ENCODE peak calls at places on chromosomes 16 and 17, in eight cellular contexts. One of them, this sample, is unnamed.

GRCh38 chr16:2361129-2361528 is 20.6 kb upstream of the ABCA3 start:
- DNase-seq in H54: no peak
- DNase-seq in T-cell: no peak
- DNase-seq in progenitor cell of endocrine pancreas: no peak
- DNase-seq in DMS79: no peak
- DNase-seq in stimulated activated naive B cell treated with anti-CD40 and anti-IgM and Interleukin-4, amounts not matched to agents 10 μg/mL and 1 μg/mL and 100 μg/mL, for 72 hours: no peak
- DNase-seq in HCEC 1CT: no peak
- DNase-seq in Daoy: no peak
- DNase-seq in this sample: no peak

GRCh38 chr16:14088155-14088753 is 17.1 kb downstream of the MRTFB start:
- DNase-seq in H54: no peak
- DNase-seq in T-cell: no peak
- DNase-seq in progenitor cell of endocrine pancreas: no peak
- DNase-seq in DMS79: no peak
- DNase-seq in stimulated activated naive B cell treated with anti-CD40 and anti-IgM and Interleukin-4, amounts not matched to agents 10 μg/mL and 1 μg/mL and 100 μg/mL, for 72 hours: no peak
- DNase-seq in HCEC 1CT: peak; percentile 27
- DNase-seq in Daoy: no peak
- DNase-seq in this sample: no peak

GRCh38 chr17:81599719-81600486 is 37.0 kb downstream of the NPLOC4 start:
- DNase-seq in H54: no peak
- DNase-seq in T-cell: no peak
- DNase-seq in progenitor cell of endocrine pancreas: no peak
- DNase-seq in DMS79: no peak
- DNase-seq in stimulated activated naive B cell treated with anti-CD40 and anti-IgM and Interleukin-4, amounts not matched to agents 10 μg/mL and 1 μg/mL and 100 μg/mL, for 72 hours: no peak
- DNase-seq in HCEC 1CT: peak; percentile 74
- DNase-seq in Daoy: no peak
- DNase-seq in this sample: no peak

GRCh38 chr17:70295732-70296131 is 126.4 kb downstream of the KCNJ2 start:
- DNase-seq in H54: no peak
- DNase-seq in T-cell: no peak
- DNase-seq in progenitor cell of endocrine pancreas: no peak
- DNase-seq in DMS79: no peak
- DNase-seq in stimulated activated naive B cell treated with anti-CD40 and anti-IgM and Interleukin-4, amounts not matched to agents 10 μg/mL and 1 μg/mL and 100 μg/mL, for 72 hours: no peak
- DNase-seq in HCEC 1CT: no peak
- DNase-seq in Daoy: no peak
- DNase-seq in this sample: no peak

GRCh38 chr17:9576521-9577401 is at the start of gene CFAP52:
- DNase-seq in H54: peak; percentile 78
- DNase-seq in T-cell: peak; percentile 64
- DNase-seq in progenitor cell of endocrine pancreas: peak; percentile 60
- DNase-seq in DMS79: peak; percentile 21
- DNase-seq in stimulated activated naive B cell treated with anti-CD40 and anti-IgM and Interleukin-4, amounts not matched to agents 10 μg/mL and 1 μg/mL and 100 μg/mL, for 72 hours: peak; percentile 70
- DNase-seq in HCEC 1CT: peak; percentile 68
- DNase-seq in Daoy: peak; percentile 73
- DNase-seq in this sample: peak; percentile 59

GRCh38 chr16:53561101-53561888 is 58.3 kb upstream of the AKTIP start:
- DNase-seq in H54: no peak
- DNase-seq in T-cell: no peak
- DNase-seq in progenitor cell of endocrine pancreas: no peak
- DNase-seq in DMS79: no peak
- DNase-seq in stimulated activated naive B cell treated with anti-CD40 and anti-IgM and Interleukin-4, amounts not matched to agents 10 μg/mL and 1 μg/mL and 100 μg/mL, for 72 hours: no peak
- DNase-seq in HCEC 1CT: no peak
- DNase-seq in Daoy: no peak
- DNase-seq in this sample: no peak

GRCh38 chr17:77371888-77372443 is 231.2 kb downstream of the SEC14L1 start:
- DNase-seq in H54: no peak
- DNase-seq in T-cell: no peak
- DNase-seq in progenitor cell of endocrine pancreas: no peak
- DNase-seq in DMS79: no peak
- DNase-seq in stimulated activated naive B cell treated with anti-CD40 and anti-IgM and Interleukin-4, amounts not matched to agents 10 μg/mL and 1 μg/mL and 100 μg/mL, for 72 hours: no peak
- DNase-seq in HCEC 1CT: no peak
- DNase-seq in Daoy: no peak
- DNase-seq in this sample: no peak

GRCh38 chr17:57536289-57536688 is 208.8 kb downstream of the CCDC182 start:
- DNase-seq in H54: no peak
- DNase-seq in T-cell: no peak
- DNase-seq in progenitor cell of endocrine pancreas: no peak
- DNase-seq in DMS79: no peak
- DNase-seq in stimulated activated naive B cell treated with anti-CD40 and anti-IgM and Interleukin-4, amounts not matched to agents 10 μg/mL and 1 μg/mL and 100 μg/mL, for 72 hours: no peak
- DNase-seq in HCEC 1CT: no peak
- DNase-seq in Daoy: no peak
- DNase-seq in this sample: no peak

GRCh38 chr17:65191805-65192740 is 54.9 kb downstream of the RGS9 start:
- DNase-seq in H54: peak; percentile 69
- DNase-seq in T-cell: no peak
- DNase-seq in progenitor cell of endocrine pancreas: no peak
- DNase-seq in DMS79: no peak
- DNase-seq in stimulated activated naive B cell treated with anti-CD40 and anti-IgM and Interleukin-4, amounts not matched to agents 10 μg/mL and 1 μg/mL and 100 μg/mL, for 72 hours: no peak
- DNase-seq in HCEC 1CT: peak; percentile 80
- DNase-seq in Daoy: peak; percentile 73
- DNase-seq in this sample: no peak

GRCh38 chr17:43385046-43385831 is 13.6 kb upstream of the ARL4D start:
- DNase-seq in H54: no peak
- DNase-seq in T-cell: no peak
- DNase-seq in progenitor cell of endocrine pancreas: no peak
- DNase-seq in DMS79: no peak
- DNase-seq in stimulated activated naive B cell treated with anti-CD40 and anti-IgM and Interleukin-4, amounts not matched to agents 10 μg/mL and 1 μg/mL and 100 μg/mL, for 72 hours: no peak
- DNase-seq in HCEC 1CT: no peak
- DNase-seq in Daoy: no peak
- DNase-seq in this sample: no peak

GRCh38 chr17:4948997-4949320 is 629 bp upstream of the PFN1 start:
- DNase-seq in H54: peak; percentile 89
- DNase-seq in T-cell: peak; percentile 65
- DNase-seq in progenitor cell of endocrine pancreas: peak; percentile 60
- DNase-seq in DMS79: peak; percentile 64
- DNase-seq in stimulated activated naive B cell treated with anti-CD40 and anti-IgM and Interleukin-4, amounts not matched to agents 10 μg/mL and 1 μg/mL and 100 μg/mL, for 72 hours: peak; percentile 82
- DNase-seq in HCEC 1CT: peak; percentile 92
- DNase-seq in Daoy: peak; percentile 96
- DNase-seq in this sample: peak; percentile 82

GRCh38 chr17:7156342-7156940 is 22.7 kb downstream of the ASGR1 start:
- DNase-seq in H54: no peak
- DNase-seq in T-cell: no peak
- DNase-seq in progenitor cell of endocrine pancreas: no peak
- DNase-seq in DMS79: no peak
- DNase-seq in stimulated activated naive B cell treated with anti-CD40 and anti-IgM and Interleukin-4, amounts not matched to agents 10 μg/mL and 1 μg/mL and 100 μg/mL, for 72 hours: no peak
- DNase-seq in HCEC 1CT: no peak
- DNase-seq in Daoy: no peak
- DNase-seq in this sample: no peak

GRCh38 chr16:29820730-29821662 is 734 bp downstream of the MVP start:
- DNase-seq in H54: no peak
- DNase-seq in T-cell: no peak
- DNase-seq in progenitor cell of endocrine pancreas: no peak
- DNase-seq in DMS79: peak; percentile 5
- DNase-seq in stimulated activated naive B cell treated with anti-CD40 and anti-IgM and Interleukin-4, amounts not matched to agents 10 μg/mL and 1 μg/mL and 100 μg/mL, for 72 hours: peak; percentile 63
- DNase-seq in HCEC 1CT: no peak
- DNase-seq in Daoy: peak; percentile 62
- DNase-seq in this sample: no peak

GRCh38 chr17:72386619-72387237 is 265.9 kb downstream of the SOX9 start:
- DNase-seq in H54: no peak
- DNase-seq in T-cell: no peak
- DNase-seq in progenitor cell of endocrine pancreas: no peak
- DNase-seq in DMS79: peak; percentile 24
- DNase-seq in stimulated activated naive B cell treated with anti-CD40 and anti-IgM and Interleukin-4, amounts not matched to agents 10 μg/mL and 1 μg/mL and 100 μg/mL, for 72 hours: no peak
- DNase-seq in HCEC 1CT: no peak
- DNase-seq in Daoy: peak; percentile 39
- DNase-seq in this sample: no peak

GRCh38 chr16:56874800-56875199 is 9.8 kb downstream of the SLC12A3 start:
- DNase-seq in H54: no peak
- DNase-seq in T-cell: no peak
- DNase-seq in progenitor cell of endocrine pancreas: no peak
- DNase-seq in DMS79: no peak
- DNase-seq in stimulated activated naive B cell treated with anti-CD40 and anti-IgM and Interleukin-4, amounts not matched to agents 10 μg/mL and 1 μg/mL and 100 μg/mL, for 72 hours: no peak
- DNase-seq in HCEC 1CT: no peak
- DNase-seq in Daoy: no peak
- DNase-seq in this sample: no peak

GRCh38 chr17:4998027-4998665 is 396 bp downstream of the KIF1C start:
- DNase-seq in H54: peak; percentile 57
- DNase-seq in T-cell: no peak
- DNase-seq in progenitor cell of endocrine pancreas: peak; percentile 64
- DNase-seq in DMS79: no peak
- DNase-seq in stimulated activated naive B cell treated with anti-CD40 and anti-IgM and Interleukin-4, amounts not matched to agents 10 μg/mL and 1 μg/mL and 100 μg/mL, for 72 hours: no peak
- DNase-seq in HCEC 1CT: no peak
- DNase-seq in Daoy: no peak
- DNase-seq in this sample: peak; percentile 59

GRCh38 chr17:82775033-82775823 is 23.4 kb downstream of the TBCD start:
- DNase-seq in H54: no peak
- DNase-seq in T-cell: peak; percentile 41
- DNase-seq in progenitor cell of endocrine pancreas: peak; percentile 53
- DNase-seq in DMS79: no peak
- DNase-seq in stimulated activated naive B cell treated with anti-CD40 and anti-IgM and Interleukin-4, amounts not matched to agents 10 μg/mL and 1 μg/mL and 100 μg/mL, for 72 hours: peak; percentile 11
- DNase-seq in HCEC 1CT: no peak
- DNase-seq in Daoy: peak; percentile 65
- DNase-seq in this sample: peak; percentile 49

GRCh38 chr17:47653442-47653841 is 3.7 kb downstream of the KPNB1 start:
- DNase-seq in H54: no peak
- DNase-seq in T-cell: no peak
- DNase-seq in progenitor cell of endocrine pancreas: no peak
- DNase-seq in DMS79: no peak
- DNase-seq in stimulated activated naive B cell treated with anti-CD40 and anti-IgM and Interleukin-4, amounts not matched to agents 10 μg/mL and 1 μg/mL and 100 μg/mL, for 72 hours: no peak
- DNase-seq in HCEC 1CT: no peak
- DNase-seq in Daoy: no peak
- DNase-seq in this sample: no peak

GRCh38 chr16:46612121-46612520 is 9.1 kb downstream of the SHCBP1 start:
- DNase-seq in H54: no peak
- DNase-seq in T-cell: no peak
- DNase-seq in progenitor cell of endocrine pancreas: no peak
- DNase-seq in DMS79: no peak
- DNase-seq in stimulated activated naive B cell treated with anti-CD40 and anti-IgM and Interleukin-4, amounts not matched to agents 10 μg/mL and 1 μg/mL and 100 μg/mL, for 72 hours: no peak
- DNase-seq in HCEC 1CT: no peak
- DNase-seq in Daoy: no peak
- DNase-seq in this sample: no peak

GRCh38 chr17:59941131-59941530 is 23.4 kb downstream of the RNFT1 start:
- DNase-seq in H54: no peak
- DNase-seq in T-cell: no peak
- DNase-seq in progenitor cell of endocrine pancreas: no peak
- DNase-seq in DMS79: no peak
- DNase-seq in stimulated activated naive B cell treated with anti-CD40 and anti-IgM and Interleukin-4, amounts not matched to agents 10 μg/mL and 1 μg/mL and 100 μg/mL, for 72 hours: no peak
- DNase-seq in HCEC 1CT: no peak
- DNase-seq in Daoy: no peak
- DNase-seq in this sample: no peak

GRCh38 chr17:68176770-68177169 is 71.1 kb upstream of the AMZ2 start:
- DNase-seq in H54: no peak
- DNase-seq in T-cell: no peak
- DNase-seq in progenitor cell of endocrine pancreas: no peak
- DNase-seq in DMS79: no peak
- DNase-seq in stimulated activated naive B cell treated with anti-CD40 and anti-IgM and Interleukin-4, amounts not matched to agents 10 μg/mL and 1 μg/mL and 100 μg/mL, for 72 hours: no peak
- DNase-seq in HCEC 1CT: no peak
- DNase-seq in Daoy: no peak
- DNase-seq in this sample: no peak

GRCh38 chr16:17101646-17102045 is 369.1 kb downstream of the XYLT1 start:
- DNase-seq in H54: no peak
- DNase-seq in T-cell: no peak
- DNase-seq in progenitor cell of endocrine pancreas: no peak
- DNase-seq in DMS79: no peak
- DNase-seq in stimulated activated naive B cell treated with anti-CD40 and anti-IgM and Interleukin-4, amounts not matched to agents 10 μg/mL and 1 μg/mL and 100 μg/mL, for 72 hours: no peak
- DNase-seq in HCEC 1CT: no peak
- DNase-seq in Daoy: peak; percentile 24
- DNase-seq in this sample: no peak

GRCh38 chr17:2931426-2931825 is 132.0 kb downstream of the OR1D5 start:
- DNase-seq in H54: no peak
- DNase-seq in T-cell: no peak
- DNase-seq in progenitor cell of endocrine pancreas: no peak
- DNase-seq in DMS79: no peak
- DNase-seq in stimulated activated naive B cell treated with anti-CD40 and anti-IgM and Interleukin-4, amounts not matched to agents 10 μg/mL and 1 μg/mL and 100 μg/mL, for 72 hours: peak; percentile 24
- DNase-seq in HCEC 1CT: no peak
- DNase-seq in Daoy: no peak
- DNase-seq in this sample: no peak

GRCh38 chr17:2028737-2029136 is 1.2 kb upstream of the DPH1 start:
- DNase-seq in H54: no peak
- DNase-seq in T-cell: no peak
- DNase-seq in progenitor cell of endocrine pancreas: no peak
- DNase-seq in DMS79: no peak
- DNase-seq in stimulated activated naive B cell treated with anti-CD40 and anti-IgM and Interleukin-4, amounts not matched to agents 10 μg/mL and 1 μg/mL and 100 μg/mL, for 72 hours: no peak
- DNase-seq in HCEC 1CT: no peak
- DNase-seq in Daoy: no peak
- DNase-seq in this sample: no peak

GRCh38 chr16:19098173-19098572 is 15.6 kb upstream of the ITPRIPL2 start:
- DNase-seq in H54: no peak
- DNase-seq in T-cell: no peak
- DNase-seq in progenitor cell of endocrine pancreas: no peak
- DNase-seq in DMS79: no peak
- DNase-seq in stimulated activated naive B cell treated with anti-CD40 and anti-IgM and Interleukin-4, amounts not matched to agents 10 μg/mL and 1 μg/mL and 100 μg/mL, for 72 hours: no peak
- DNase-seq in HCEC 1CT: no peak
- DNase-seq in Daoy: no peak
- DNase-seq in this sample: no peak

GRCh38 chr16:74766729-74767128 is 7.9 kb downstream of the FA2H start:
- DNase-seq in H54: no peak
- DNase-seq in T-cell: no peak
- DNase-seq in progenitor cell of endocrine pancreas: no peak
- DNase-seq in DMS79: no peak
- DNase-seq in stimulated activated naive B cell treated with anti-CD40 and anti-IgM and Interleukin-4, amounts not matched to agents 10 μg/mL and 1 μg/mL and 100 μg/mL, for 72 hours: no peak
- DNase-seq in HCEC 1CT: no peak
- DNase-seq in Daoy: no peak
- DNase-seq in this sample: no peak

GRCh38 chr17:10349403-10349802 is 23.4 kb downstream of the MYH13 start:
- DNase-seq in H54: no peak
- DNase-seq in T-cell: no peak
- DNase-seq in progenitor cell of endocrine pancreas: no peak
- DNase-seq in DMS79: no peak
- DNase-seq in stimulated activated naive B cell treated with anti-CD40 and anti-IgM and Interleukin-4, amounts not matched to agents 10 μg/mL and 1 μg/mL and 100 μg/mL, for 72 hours: no peak
- DNase-seq in HCEC 1CT: no peak
- DNase-seq in Daoy: peak; percentile 35
- DNase-seq in this sample: no peak

GRCh38 chr16:14325921-14326401 is 254.8 kb downstream of the MRTFB start:
- DNase-seq in H54: no peak
- DNase-seq in T-cell: no peak
- DNase-seq in progenitor cell of endocrine pancreas: no peak
- DNase-seq in DMS79: no peak
- DNase-seq in stimulated activated naive B cell treated with anti-CD40 and anti-IgM and Interleukin-4, amounts not matched to agents 10 μg/mL and 1 μg/mL and 100 μg/mL, for 72 hours: no peak
- DNase-seq in HCEC 1CT: no peak
- DNase-seq in Daoy: no peak
- DNase-seq in this sample: no peak

GRCh38 chr17:29760771-29761682 is 138.3 kb upstream of the CORO6 start:
- DNase-seq in H54: peak; percentile 67
- DNase-seq in T-cell: peak; percentile 94
- DNase-seq in progenitor cell of endocrine pancreas: peak; percentile 42
- DNase-seq in DMS79: no peak
- DNase-seq in stimulated activated naive B cell treated with anti-CD40 and anti-IgM and Interleukin-4, amounts not matched to agents 10 μg/mL and 1 μg/mL and 100 μg/mL, for 72 hours: peak; percentile 91
- DNase-seq in HCEC 1CT: peak; percentile 85
- DNase-seq in Daoy: peak; percentile 88
- DNase-seq in this sample: peak; percentile 78

GRCh38 chr17:8124350-8125195 is 667 bp upstream of the HES7 start:
- DNase-seq in H54: no peak
- DNase-seq in T-cell: peak; percentile 29
- DNase-seq in progenitor cell of endocrine pancreas: no peak
- DNase-seq in DMS79: no peak
- DNase-seq in stimulated activated naive B cell treated with anti-CD40 and anti-IgM and Interleukin-4, amounts not matched to agents 10 μg/mL and 1 μg/mL and 100 μg/mL, for 72 hours: no peak
- DNase-seq in HCEC 1CT: no peak
- DNase-seq in Daoy: peak; percentile 44
- DNase-seq in this sample: no peak

GRCh38 chr16:69190598-69190997 is 3.6 kb downstream of the SNTB2 start:
- DNase-seq in H54: no peak
- DNase-seq in T-cell: no peak
- DNase-seq in progenitor cell of endocrine pancreas: no peak
- DNase-seq in DMS79: no peak
- DNase-seq in stimulated activated naive B cell treated with anti-CD40 and anti-IgM and Interleukin-4, amounts not matched to agents 10 μg/mL and 1 μg/mL and 100 μg/mL, for 72 hours: no peak
- DNase-seq in HCEC 1CT: no peak
- DNase-seq in Daoy: no peak
- DNase-seq in this sample: no peak

GRCh38 chr17:20611314-20611713 is 31.8 kb downstream of the CDRT15L2 start:
- DNase-seq in H54: no peak
- DNase-seq in T-cell: no peak
- DNase-seq in progenitor cell of endocrine pancreas: no peak
- DNase-seq in DMS79: no peak
- DNase-seq in stimulated activated naive B cell treated with anti-CD40 and anti-IgM and Interleukin-4, amounts not matched to agents 10 μg/mL and 1 μg/mL and 100 μg/mL, for 72 hours: no peak
- DNase-seq in HCEC 1CT: no peak
- DNase-seq in Daoy: no peak
- DNase-seq in this sample: no peak

GRCh38 chr17:52147872-52148271 is 10.6 kb downstream of the CA10 start:
- DNase-seq in H54: no peak
- DNase-seq in T-cell: no peak
- DNase-seq in progenitor cell of endocrine pancreas: no peak
- DNase-seq in DMS79: no peak
- DNase-seq in stimulated activated naive B cell treated with anti-CD40 and anti-IgM and Interleukin-4, amounts not matched to agents 10 μg/mL and 1 μg/mL and 100 μg/mL, for 72 hours: no peak
- DNase-seq in HCEC 1CT: no peak
- DNase-seq in Daoy: no peak
- DNase-seq in this sample: no peak

GRCh38 chr17:78716814-78717393 is 65.2 kb downstream of the CYTH1 start:
- DNase-seq in H54: peak; percentile 39
- DNase-seq in T-cell: peak; percentile 34
- DNase-seq in progenitor cell of endocrine pancreas: no peak
- DNase-seq in DMS79: peak; percentile 41
- DNase-seq in stimulated activated naive B cell treated with anti-CD40 and anti-IgM and Interleukin-4, amounts not matched to agents 10 μg/mL and 1 μg/mL and 100 μg/mL, for 72 hours: no peak
- DNase-seq in HCEC 1CT: peak; percentile 20
- DNase-seq in Daoy: peak; percentile 64
- DNase-seq in this sample: no peak

This sample was measured in mesothelial cell of epicardium.